ENCODE peak calls at places on chromosome 4, in nine cellular contexts. One of them, this sample, is unnamed. For H3K36me3, the result is how much of the 10 kb centered on the place peaks cover.

GRCh38 chr4:20544645-20545044 is 155.6 kb upstream of the PACRGL start:
- DNase-seq in sigmoid colon: no peak
- DNase-seq in transverse colon: no peak
- DNase-seq in breast epithelium: no peak
- DNase-seq in HepG2: peak
- DNase-seq in stomach: no peak
- DNase-seq in SK-N-SH: peak
- DNase-seq in upper lobe of left lung: no peak
- DNase-seq in HCT116: peak
- DNase-seq in this sample: no peak

GRCh38 chr4:126051709-126052424 is 737.1 kb downstream of the FAT4 start:
- DNase-seq in sigmoid colon: no peak
- DNase-seq in transverse colon: no peak
- DNase-seq in breast epithelium: no peak
- DNase-seq in HepG2: no peak
- DNase-seq in stomach: no peak
- DNase-seq in SK-N-SH: no peak
- DNase-seq in upper lobe of left lung: no peak
- DNase-seq in HCT116: no peak
- DNase-seq in this sample: no peak

GRCh38 chr4:40980318-40980883 is 230.6 kb downstream of the NSUN7 start:
- DNase-seq in sigmoid colon: no peak
- DNase-seq in transverse colon: no peak
- DNase-seq in breast epithelium: no peak
- DNase-seq in HepG2: peak
- DNase-seq in stomach: no peak
- DNase-seq in SK-N-SH: no peak
- DNase-seq in upper lobe of left lung: no peak
- DNase-seq in HCT116: no peak
- DNase-seq in this sample: no peak

GRCh38 chr4:26081795-26082498 is 167.9 kb downstream of the SMIM20 start:
- DNase-seq in sigmoid colon: no peak
- DNase-seq in transverse colon: no peak
- DNase-seq in breast epithelium: no peak
- DNase-seq in HepG2: peak
- DNase-seq in stomach: no peak
- DNase-seq in SK-N-SH: no peak
- DNase-seq in upper lobe of left lung: no peak
- DNase-seq in HCT116: peak
- DNase-seq in this sample: no peak

GRCh38 chr4:150540959-150541360 is 41.0 kb upstream of the MAB21L2 start:
- DNase-seq in sigmoid colon: no peak
- DNase-seq in transverse colon: no peak
- DNase-seq in breast epithelium: no peak
- DNase-seq in HepG2: no peak
- DNase-seq in stomach: no peak
- DNase-seq in SK-N-SH: no peak
- DNase-seq in upper lobe of left lung: no peak
- DNase-seq in HCT116: no peak
- DNase-seq in this sample: no peak

GRCh38 chr4:73445383-73446335 is 9.6 kb downstream of the AFP start:
- DNase-seq in sigmoid colon: no peak
- DNase-seq in transverse colon: no peak
- DNase-seq in breast epithelium: no peak
- DNase-seq in HepG2: no peak
- DNase-seq in stomach: no peak
- DNase-seq in SK-N-SH: no peak
- DNase-seq in upper lobe of left lung: no peak
- DNase-seq in HCT116: no peak
- DNase-seq in this sample: no peak

GRCh38 chr4:125689839-125690238 is 375.1 kb downstream of the FAT4 start:
- DNase-seq in sigmoid colon: no peak
- DNase-seq in transverse colon: no peak
- DNase-seq in breast epithelium: no peak
- DNase-seq in HepG2: no peak
- DNase-seq in stomach: no peak
- DNase-seq in SK-N-SH: no peak
- DNase-seq in upper lobe of left lung: no peak
- DNase-seq in HCT116: no peak
- DNase-seq in this sample: no peak

GRCh38 chr4:180197471-180197870 is 2045.7 kb upstream of the TENM3 start:
- DNase-seq in sigmoid colon: no peak
- DNase-seq in transverse colon: no peak
- DNase-seq in breast epithelium: no peak
- DNase-seq in HepG2: no peak
- DNase-seq in stomach: no peak
- DNase-seq in SK-N-SH: no peak
- DNase-seq in upper lobe of left lung: no peak
- DNase-seq in HCT116: no peak
- DNase-seq in this sample: no peak

GRCh38 chr4:170259631-170260153 is 169.9 kb upstream of the AADAT start:
- DNase-seq in sigmoid colon: peak
- DNase-seq in transverse colon: peak
- DNase-seq in breast epithelium: peak
- DNase-seq in HepG2: peak
- DNase-seq in stomach: peak
- DNase-seq in SK-N-SH: peak
- DNase-seq in upper lobe of left lung: peak
- DNase-seq in HCT116: peak
- DNase-seq in this sample: no peak

GRCh38 chr4:75660491-75660890 is 12.7 kb downstream of the G3BP2 start:
- DNase-seq in sigmoid colon: no peak
- DNase-seq in transverse colon: no peak
- DNase-seq in breast epithelium: no peak
- DNase-seq in HepG2: no peak
- DNase-seq in stomach: no peak
- DNase-seq in SK-N-SH: no peak
- DNase-seq in upper lobe of left lung: no peak
- DNase-seq in HCT116: no peak
- DNase-seq in this sample: no peak

GRCh38 chr4:188619456-188620149 is 480.4 kb downstream of the TRIML1 start:
- DNase-seq in sigmoid colon: no peak
- DNase-seq in transverse colon: no peak
- DNase-seq in breast epithelium: no peak
- DNase-seq in HepG2: no peak
- DNase-seq in stomach: no peak
- DNase-seq in SK-N-SH: no peak
- DNase-seq in upper lobe of left lung: no peak
- DNase-seq in HCT116: no peak
- DNase-seq in this sample: no peak

GRCh38 chr4:22999419-22999818 is 306.7 kb downstream of the GBA3 start:
- DNase-seq in sigmoid colon: no peak
- DNase-seq in transverse colon: no peak
- DNase-seq in breast epithelium: no peak
- DNase-seq in HepG2: peak
- DNase-seq in stomach: no peak
- DNase-seq in SK-N-SH: no peak
- DNase-seq in upper lobe of left lung: no peak
- DNase-seq in HCT116: no peak
- DNase-seq in this sample: no peak

GRCh38 chr4:41509411-41510008 is 28.4 kb upstream of the LIMCH1 start:
- DNase-seq in sigmoid colon: no peak
- DNase-seq in transverse colon: no peak
- DNase-seq in breast epithelium: no peak
- DNase-seq in HepG2: no peak
- DNase-seq in stomach: peak
- DNase-seq in SK-N-SH: no peak
- DNase-seq in upper lobe of left lung: no peak
- DNase-seq in HCT116: no peak
- DNase-seq in this sample: no peak

GRCh38 chr4:152997771-152998487 is 61.8 kb downstream of the FHDC1 start:
- DNase-seq in sigmoid colon: no peak
- DNase-seq in transverse colon: no peak
- DNase-seq in breast epithelium: peak
- DNase-seq in HepG2: no peak
- DNase-seq in stomach: no peak
- DNase-seq in SK-N-SH: no peak
- DNase-seq in upper lobe of left lung: peak
- DNase-seq in HCT116: no peak
- DNase-seq in this sample: peak

GRCh38 chr4:94240384-94240783 is 32.7 kb downstream of the SMARCAD1 start:
- DNase-seq in sigmoid colon: no peak
- DNase-seq in transverse colon: no peak
- DNase-seq in breast epithelium: no peak
- DNase-seq in HepG2: no peak
- DNase-seq in stomach: no peak
- DNase-seq in SK-N-SH: no peak
- DNase-seq in upper lobe of left lung: no peak
- DNase-seq in HCT116: no peak
- DNase-seq in this sample: no peak
- H3K36me3 ChIP-seq in sigmoid colon: under half
- H3K36me3 ChIP-seq in transverse colon: half or more
- H3K36me3 ChIP-seq in breast epithelium: under half
- H3K36me3 ChIP-seq in HepG2: under half
- H3K36me3 ChIP-seq in stomach: half or more
- H3K36me3 ChIP-seq in SK-N-SH: half or more
- H3K36me3 ChIP-seq in upper lobe of left lung: under half
- H3K36me3 ChIP-seq in HCT116: under half
- H3K36me3 ChIP-seq in this sample: under half

DNA sequence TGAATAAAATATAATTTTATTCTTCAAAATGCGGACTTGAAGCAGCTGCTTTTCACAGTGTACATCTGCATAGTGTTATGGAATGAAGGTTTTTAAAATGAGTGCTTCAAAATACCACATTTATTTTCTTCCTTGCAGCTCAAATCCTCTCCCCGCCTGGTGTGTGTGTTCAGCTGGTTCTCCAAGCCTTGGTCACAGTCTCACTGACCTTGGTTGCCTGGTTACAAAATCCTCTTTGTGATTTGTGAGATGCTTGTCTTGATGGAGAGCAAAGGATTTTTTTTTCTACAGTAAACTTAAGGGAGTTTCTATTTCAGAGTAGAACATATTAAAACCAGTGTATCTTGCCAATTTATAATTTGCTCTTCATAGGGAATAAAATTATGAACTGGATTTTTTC is 139.3 kb downstream of the PCDH18 start:
- DNase-seq in sigmoid colon: no peak
- DNase-seq in transverse colon: no peak
- DNase-seq in breast epithelium: no peak
- DNase-seq in HepG2: no peak
- DNase-seq in stomach: no peak
- DNase-seq in SK-N-SH: peak
- DNase-seq in upper lobe of left lung: no peak
- DNase-seq in HCT116: no peak
- DNase-seq in this sample: no peak
- TF ChIP-seq POLR2AphosphoS5 in sigmoid colon: no peak
- TF ChIP-seq POLR2AphosphoS5 in transverse colon: no peak
- TF ChIP-seq POLR2AphosphoS5 in breast epithelium: no peak
- TF ChIP-seq POLR2AphosphoS5 in HepG2: no peak
- TF ChIP-seq POLR2AphosphoS5 in stomach: no peak
- TF ChIP-seq POLR2AphosphoS5 in SK-N-SH: no peak
- TF ChIP-seq POLR2AphosphoS5 in upper lobe of left lung: no peak
- TF ChIP-seq POLR2AphosphoS5 in HCT116: no peak
- TF ChIP-seq POLR2AphosphoS5 in this sample: no peak

GRCh38 chr4:1813915-1814314 is 20.8 kb downstream of the FGFR3 start:
- DNase-seq in sigmoid colon: no peak
- DNase-seq in transverse colon: no peak
- DNase-seq in breast epithelium: no peak
- DNase-seq in HepG2: no peak
- DNase-seq in stomach: no peak
- DNase-seq in SK-N-SH: no peak
- DNase-seq in upper lobe of left lung: no peak
- DNase-seq in HCT116: no peak
- DNase-seq in this sample: no peak

GRCh38 chr4:1814453-1814852 is 21.4 kb downstream of the FGFR3 start:
- DNase-seq in sigmoid colon: no peak
- DNase-seq in transverse colon: no peak
- DNase-seq in breast epithelium: no peak
- DNase-seq in HepG2: no peak
- DNase-seq in stomach: no peak
- DNase-seq in SK-N-SH: no peak
- DNase-seq in upper lobe of left lung: no peak
- DNase-seq in HCT116: no peak
- DNase-seq in this sample: no peak

GRCh38 chr4:1815096-1815996 is 22.3 kb downstream of the FGFR3 start:
- DNase-seq in sigmoid colon: no peak
- DNase-seq in transverse colon: no peak
- DNase-seq in breast epithelium: no peak
- DNase-seq in HepG2: no peak
- DNase-seq in stomach: no peak
- DNase-seq in SK-N-SH: no peak
- DNase-seq in upper lobe of left lung: no peak
- DNase-seq in HCT116: no peak
- DNase-seq in this sample: no peak

GRCh38 chr4:1812720-1813119 is 19.6 kb downstream of the FGFR3 start:
- DNase-seq in sigmoid colon: no peak
- DNase-seq in transverse colon: no peak
- DNase-seq in breast epithelium: no peak
- DNase-seq in HepG2: no peak
- DNase-seq in stomach: no peak
- DNase-seq in SK-N-SH: no peak
- DNase-seq in upper lobe of left lung: peak
- DNase-seq in HCT116: no peak
- DNase-seq in this sample: no peak

GRCh38 chr4:1813231-1813630 is 20.1 kb downstream of the FGFR3 start:
- DNase-seq in sigmoid colon: no peak
- DNase-seq in transverse colon: no peak
- DNase-seq in breast epithelium: no peak
- DNase-seq in HepG2: no peak
- DNase-seq in stomach: no peak
- DNase-seq in SK-N-SH: no peak
- DNase-seq in upper lobe of left lung: no peak
- DNase-seq in HCT116: no peak
- DNase-seq in this sample: no peak
- H3K36me3 ChIP-seq in sigmoid colon: under half
- H3K36me3 ChIP-seq in transverse colon: under half
- H3K36me3 ChIP-seq in breast epithelium: under half
- H3K36me3 ChIP-seq in HepG2: under half
- H3K36me3 ChIP-seq in stomach: half or more
- H3K36me3 ChIP-seq in SK-N-SH: under half
- H3K36me3 ChIP-seq in upper lobe of left lung: under half
- H3K36me3 ChIP-seq in HCT116: under half
- H3K36me3 ChIP-seq in this sample: under half

DNA sequence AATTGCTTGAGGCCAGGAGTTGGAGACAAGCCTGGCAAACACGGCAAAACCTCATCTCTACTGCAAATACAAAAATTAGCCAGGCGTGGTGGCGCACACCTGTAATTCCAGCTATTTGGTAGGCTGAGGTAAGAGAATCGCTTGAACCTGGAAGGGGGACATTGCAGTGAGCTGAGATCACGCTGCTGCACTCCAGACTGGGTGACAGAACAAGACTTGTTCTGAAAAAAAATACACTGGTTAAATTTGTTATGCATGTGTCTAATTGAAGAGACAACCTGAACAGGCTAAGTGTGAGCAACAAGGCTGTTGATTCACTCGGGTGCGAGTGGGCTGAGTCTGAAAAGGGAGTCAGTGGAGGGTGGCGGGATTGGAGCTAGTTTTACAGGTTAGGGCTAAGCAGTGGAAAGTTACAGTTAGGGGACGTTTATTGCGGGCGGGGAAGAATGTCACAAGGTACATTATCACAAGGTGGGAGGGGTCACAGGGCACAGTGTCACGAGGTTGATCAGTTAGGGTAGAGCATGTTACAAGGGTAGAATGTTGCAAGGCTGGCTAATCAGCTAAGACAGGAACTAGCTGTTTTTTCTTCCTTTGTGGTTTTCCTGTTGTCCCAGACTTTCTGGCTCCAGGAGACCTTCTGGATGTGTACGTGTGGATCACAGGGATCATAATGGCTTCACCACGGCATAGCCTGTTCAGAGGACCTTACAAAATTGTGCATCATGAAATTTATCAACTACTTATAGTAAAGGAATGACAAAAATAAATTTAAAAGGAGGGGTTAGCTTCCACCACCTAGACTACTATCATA is 115.8 kb downstream of the NAA11 start:
- DNase-seq in sigmoid colon: peak
- DNase-seq in transverse colon: peak
- DNase-seq in breast epithelium: no peak
- DNase-seq in HepG2: peak
- DNase-seq in stomach: no peak
- DNase-seq in SK-N-SH: no peak
- DNase-seq in upper lobe of left lung: no peak
- DNase-seq in HCT116: no peak
- DNase-seq in this sample: peak
- TF ChIP-seq POLR2AphosphoS5 in sigmoid colon: no peak
- TF ChIP-seq POLR2AphosphoS5 in transverse colon: no peak
- TF ChIP-seq POLR2AphosphoS5 in breast epithelium: no peak
- TF ChIP-seq POLR2AphosphoS5 in HepG2: no peak
- TF ChIP-seq POLR2AphosphoS5 in stomach: no peak
- TF ChIP-seq POLR2AphosphoS5 in SK-N-SH: no peak
- TF ChIP-seq POLR2AphosphoS5 in upper lobe of left lung: no peak
- TF ChIP-seq POLR2AphosphoS5 in HCT116: no peak
- TF ChIP-seq POLR2AphosphoS5 in this sample: no peak

This sample was measured in spleen.